ENCODE peak calls at places on chromosomes 13 and 19, in five cellular contexts. One of them, this sample, is unnamed.

GRCh38 chr19:43425567-43426392 is 11.1 kb downstream of the TEX101 start:
- DNase-seq in CD14-positive monocyte: no peak
- DNase-seq in GM13976: no peak
- DNase-seq in colonic mucosa: peak; percentile 93
- DNase-seq in AG09319: no peak
- DNase-seq in this sample: no peak

GRCh38 chr13:60612593-60612992 is 215.6 kb downstream of the TDRD3 start:
- DNase-seq in GM13976: no peak
- DNase-seq in colonic mucosa: no peak
- DNase-seq in AG09319: no peak
- DNase-seq in CD14-positive monocyte: no peak
- DNase-seq in this sample: no peak

GRCh38 chr13:80224468-80224867 is 116.5 kb downstream of the SPRY2 start:
- DNase-seq in CD14-positive monocyte: no peak
- DNase-seq in AG09319: no peak
- DNase-seq in GM13976: no peak
- DNase-seq in colonic mucosa: no peak
- DNase-seq in this sample: no peak

GRCh38 chr19:38544569-38545315 is 73.0 kb downstream of the MAP4K1 start:
- DNase-seq in colonic mucosa: no peak
- DNase-seq in GM13976: no peak
- DNase-seq in AG09319: peak; percentile 22
- DNase-seq in CD14-positive monocyte: no peak
- DNase-seq in this sample: no peak

GRCh38 chr13:114285166-114285808 is 3.9 kb downstream of the UPF3A start:
- DNase-seq in AG09319: no peak
- DNase-seq in CD14-positive monocyte: no peak
- DNase-seq in colonic mucosa: no peak
- DNase-seq in GM13976: no peak
- DNase-seq in this sample: no peak

GRCh38 chr13:60331249-60332012 is 65.6 kb upstream of the TDRD3 start:
- DNase-seq in AG09319: no peak
- DNase-seq in colonic mucosa: no peak
- DNase-seq in GM13976: no peak
- DNase-seq in CD14-positive monocyte: no peak
- DNase-seq in this sample: no peak

GRCh38 chr19:14411161-14411560 is 8.0 kb downstream of the DDX39A start:
- DNase-seq in colonic mucosa: no peak
- DNase-seq in CD14-positive monocyte: no peak
- DNase-seq in AG09319: no peak
- DNase-seq in GM13976: no peak
- DNase-seq in this sample: no peak

GRCh38 chr19:55447421-55448174 is 4.5 kb upstream of the SHISA7 start:
- DNase-seq in GM13976: no peak
- DNase-seq in AG09319: no peak
- DNase-seq in colonic mucosa: no peak
- DNase-seq in CD14-positive monocyte: no peak
- DNase-seq in this sample: no peak

GRCh38 chr13:23433171-23434153 is at the start of gene SACS:
- DNase-seq in CD14-positive monocyte: no peak
- DNase-seq in colonic mucosa: no peak
- DNase-seq in GM13976: peak; percentile 21
- DNase-seq in AG09319: no peak
- DNase-seq in this sample: no peak

GRCh38 chr19:18494267-18494607 is 27.6 kb downstream of the ELL start:
- DNase-seq in AG09319: no peak
- DNase-seq in CD14-positive monocyte: no peak
- DNase-seq in GM13976: no peak
- DNase-seq in colonic mucosa: no peak
- DNase-seq in this sample: no peak

GRCh38 chr13:35690546-35690945 is 214.1 kb upstream of the MAB21L1 start:
- DNase-seq in CD14-positive monocyte: no peak
- DNase-seq in AG09319: no peak
- DNase-seq in GM13976: no peak
- DNase-seq in colonic mucosa: no peak
- DNase-seq in this sample: no peak

GRCh38 chr13:50450279-50450678 is 393.2 kb downstream of the DLEU7 start:
- DNase-seq in colonic mucosa: no peak
- DNase-seq in AG09319: no peak
- DNase-seq in CD14-positive monocyte: no peak
- DNase-seq in GM13976: no peak
- DNase-seq in this sample: no peak

GRCh38 chr13:32165791-32166190 is 134.2 kb downstream of the FRY start:
- DNase-seq in AG09319: no peak
- DNase-seq in GM13976: no peak
- DNase-seq in colonic mucosa: no peak
- DNase-seq in CD14-positive monocyte: no peak
- DNase-seq in this sample: no peak

GRCh38 chr19:58353717-58354477 is 605 bp upstream of the A1BG start:
- DNase-seq in CD14-positive monocyte: no peak
- DNase-seq in AG09319: no peak
- DNase-seq in colonic mucosa: no peak
- DNase-seq in GM13976: no peak
- DNase-seq in this sample: no peak

GRCh38 chr13:62525652-62526051 is 1110.0 kb upstream of the PCDH20 start:
- DNase-seq in CD14-positive monocyte: no peak
- DNase-seq in colonic mucosa: no peak
- DNase-seq in GM13976: no peak
- DNase-seq in AG09319: no peak
- DNase-seq in this sample: no peak

GRCh38 chr13:25679154-25679553 is 307.4 kb downstream of the ATP8A2 start:
- DNase-seq in GM13976: no peak
- DNase-seq in colonic mucosa: no peak
- DNase-seq in AG09319: no peak
- DNase-seq in CD14-positive monocyte: no peak
- DNase-seq in this sample: no peak

GRCh38 chr19:36488118-36488815 is 1.1 kb downstream of the ZNF566 start:
- DNase-seq in colonic mucosa: no peak
- DNase-seq in GM13976: no peak
- DNase-seq in AG09319: no peak
- DNase-seq in CD14-positive monocyte: no peak
- DNase-seq in this sample: peak; percentile 5

GRCh38 chr13:108084840-108085239 is 130.5 kb downstream of the LIG4 start:
- DNase-seq in AG09319: no peak
- DNase-seq in colonic mucosa: no peak
- DNase-seq in CD14-positive monocyte: no peak
- DNase-seq in GM13976: no peak
- DNase-seq in this sample: no peak

GRCh38 chr19:28235606-28236125 is 977.3 kb downstream of the UQCRFS1 start:
- DNase-seq in AG09319: no peak
- DNase-seq in GM13976: no peak
- DNase-seq in colonic mucosa: no peak
- DNase-seq in CD14-positive monocyte: no peak
- DNase-seq in this sample: no peak

GRCh38 chr19:29834991-29835390 is 23.2 kb downstream of the CCNE1 start:
- DNase-seq in GM13976: no peak
- DNase-seq in colonic mucosa: peak; percentile 60
- DNase-seq in AG09319: no peak
- DNase-seq in CD14-positive monocyte: no peak
- DNase-seq in this sample: no peak

GRCh38 chr19:29840066-29840950 is 28.5 kb downstream of the CCNE1 start:
- DNase-seq in colonic mucosa: no peak
- DNase-seq in AG09319: no peak
- DNase-seq in GM13976: no peak
- DNase-seq in CD14-positive monocyte: peak; percentile 27
- DNase-seq in this sample: no peak

GRCh38 chr19:29835447-29835846 is 23.7 kb downstream of the CCNE1 start:
- DNase-seq in CD14-positive monocyte: no peak
- DNase-seq in colonic mucosa: no peak
- DNase-seq in GM13976: no peak
- DNase-seq in AG09319: no peak
- DNase-seq in this sample: no peak

GRCh38 chr19:29836409-29836825 is 24.6 kb downstream of the CCNE1 start:
- DNase-seq in CD14-positive monocyte: peak; percentile 16
- DNase-seq in colonic mucosa: no peak
- DNase-seq in GM13976: peak; percentile 70
- DNase-seq in AG09319: no peak
- DNase-seq in this sample: peak; percentile 93

GRCh38 chr19:29837448-29837961 is 25.7 kb downstream of the CCNE1 start:
- DNase-seq in CD14-positive monocyte: no peak
- DNase-seq in colonic mucosa: no peak
- DNase-seq in GM13976: peak; percentile 82
- DNase-seq in AG09319: no peak
- DNase-seq in this sample: peak; percentile 92
- TF ChIP-seq CTCF in CD14-positive monocyte: no peak
- TF ChIP-seq CTCF in colonic mucosa: no peak
- TF ChIP-seq CTCF in GM13976: no peak
- TF ChIP-seq CTCF in AG09319: no peak
- TF ChIP-seq CTCF in this sample: no peak

DNA sequence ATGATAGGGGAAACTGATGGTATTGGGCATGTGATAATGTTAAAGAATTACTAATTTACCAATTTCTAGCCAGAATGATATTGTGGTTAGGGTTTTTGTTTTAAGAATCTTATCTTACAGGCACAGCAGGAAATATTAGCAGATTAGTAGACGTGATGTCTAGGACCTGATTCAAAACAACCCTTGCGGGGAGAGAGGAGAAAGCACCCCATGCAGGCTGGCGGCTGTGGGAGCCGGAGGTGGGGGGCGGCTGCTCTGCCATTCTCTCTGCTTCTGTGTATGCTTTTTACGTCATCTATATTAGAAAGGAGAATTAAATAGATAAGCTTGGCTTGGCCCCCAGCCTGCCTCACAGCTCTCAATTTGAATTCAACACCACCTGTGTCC is 41.5 kb downstream of the MLLT1 start:
- DNase-seq in AG09319: no peak
- DNase-seq in colonic mucosa: no peak
- DNase-seq in GM13976: no peak
- DNase-seq in CD14-positive monocyte: no peak
- DNase-seq in this sample: no peak
- TF ChIP-seq CTCF in AG09319: no peak
- TF ChIP-seq CTCF in colonic mucosa: no peak
- TF ChIP-seq CTCF in GM13976: no peak
- TF ChIP-seq CTCF in CD14-positive monocyte: no peak
- TF ChIP-seq CTCF in this sample: no peak

GRCh38 chr13:19890030-19890429 is 26.6 kb upstream of the ZMYM5 start:
- DNase-seq in AG09319: no peak
- DNase-seq in colonic mucosa: no peak
- DNase-seq in CD14-positive monocyte: no peak
- DNase-seq in GM13976: no peak
- DNase-seq in this sample: no peak

GRCh38 chr13:19888799-19889198 is 25.4 kb upstream of the ZMYM5 start:
- DNase-seq in colonic mucosa: no peak
- DNase-seq in CD14-positive monocyte: no peak
- DNase-seq in AG09319: no peak
- DNase-seq in GM13976: no peak
- DNase-seq in this sample: no peak
- TF ChIP-seq CTCF in colonic mucosa: no peak
- TF ChIP-seq CTCF in CD14-positive monocyte: peak; percentile 20
- TF ChIP-seq CTCF in AG09319: peak; percentile 23
- TF ChIP-seq CTCF in GM13976: peak; percentile 14
- TF ChIP-seq CTCF in this sample: peak; percentile 3

DNA sequence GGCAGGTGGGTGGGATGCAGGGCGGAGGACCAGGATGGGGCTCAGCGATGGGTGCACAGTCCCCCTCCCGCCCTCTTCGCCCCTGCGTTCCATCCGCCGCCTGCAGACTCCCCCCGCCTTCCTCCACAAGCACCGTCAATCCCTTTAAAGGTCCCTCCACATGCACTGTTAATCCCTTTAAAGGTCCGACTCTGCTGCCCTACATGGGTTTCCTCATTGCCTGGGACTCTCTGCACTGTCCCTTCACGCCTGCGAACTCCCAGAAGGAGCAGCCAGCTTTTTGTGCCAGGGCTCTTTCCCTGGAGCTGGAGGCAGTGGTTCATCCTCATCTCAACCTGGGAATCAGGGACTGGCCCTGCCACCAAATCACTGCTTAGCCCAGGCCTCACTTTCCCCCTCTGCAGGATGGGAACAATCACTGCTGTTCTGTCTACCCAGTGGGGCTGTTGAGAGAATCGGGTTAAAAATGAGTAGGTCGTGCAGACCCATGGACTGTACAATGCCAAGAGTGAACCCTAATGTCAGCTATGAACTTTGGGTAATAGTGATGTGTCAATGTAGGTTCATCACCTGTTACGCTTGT is 20.4 kb downstream of the ZNF574 start:
- DNase-seq in GM13976: no peak
- DNase-seq in colonic mucosa: no peak
- DNase-seq in AG09319: no peak
- DNase-seq in CD14-positive monocyte: no peak
- DNase-seq in this sample: no peak
- TF ChIP-seq CTCF in GM13976: no peak
- TF ChIP-seq CTCF in colonic mucosa: no peak
- TF ChIP-seq CTCF in AG09319: no peak
- TF ChIP-seq CTCF in CD14-positive monocyte: no peak
- TF ChIP-seq CTCF in this sample: no peak

DNA sequence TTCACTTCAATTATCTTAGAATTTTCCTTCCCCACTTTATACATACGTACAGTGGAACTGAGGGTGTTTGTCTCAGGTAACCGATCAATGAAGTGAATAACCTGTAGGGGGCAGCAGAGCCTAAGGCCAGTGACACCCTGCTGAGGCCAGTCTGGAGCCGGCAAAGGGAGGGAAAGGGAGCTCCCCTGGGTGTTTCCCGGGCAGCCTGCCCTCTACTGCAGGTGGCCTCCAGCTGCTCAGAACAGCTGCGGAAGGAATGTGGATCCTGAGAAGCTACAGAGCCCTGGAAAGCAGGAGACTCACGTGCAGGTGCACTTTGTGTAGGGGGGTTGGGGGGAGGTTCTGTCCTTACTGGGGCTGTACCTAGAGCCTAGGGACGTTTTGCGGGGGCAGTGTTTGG is 832 bp upstream of the ZNF491 start:
- DNase-seq in GM13976: peak; percentile 85
- DNase-seq in colonic mucosa: peak; percentile 96
- DNase-seq in CD14-positive monocyte: peak; percentile 71
- DNase-seq in AG09319: peak; percentile 76
- DNase-seq in this sample: peak; percentile 88
- TF ChIP-seq CTCF in GM13976: peak; percentile 74
- TF ChIP-seq CTCF in colonic mucosa: peak; percentile 75
- TF ChIP-seq CTCF in CD14-positive monocyte: peak; percentile 78
- TF ChIP-seq CTCF in AG09319: peak; percentile 82
- TF ChIP-seq CTCF in this sample: peak; percentile 77

GRCh38 chr19:47740866-47741519 is 4.4 kb upstream of the NOP53 start:
- DNase-seq in GM13976: no peak
- DNase-seq in colonic mucosa: no peak
- DNase-seq in CD14-positive monocyte: no peak
- DNase-seq in AG09319: no peak
- DNase-seq in this sample: no peak

GRCh38 chr19:47749326-47749725 is 4.0 kb downstream of the NOP53 start:
- DNase-seq in AG09319: no peak
- DNase-seq in colonic mucosa: no peak
- DNase-seq in CD14-positive monocyte: no peak
- DNase-seq in GM13976: peak; percentile 81
- DNase-seq in this sample: peak; percentile 70

GRCh38 chr19:47742636-47743035 is 2.7 kb upstream of the NOP53 start:
- DNase-seq in GM13976: no peak
- DNase-seq in CD14-positive monocyte: no peak
- DNase-seq in colonic mucosa: no peak
- DNase-seq in AG09319: no peak
- DNase-seq in this sample: no peak

GRCh38 chr19:47741544-47742125 is 3.7 kb upstream of the NOP53 start:
- DNase-seq in AG09319: no peak
- DNase-seq in GM13976: no peak
- DNase-seq in CD14-positive monocyte: no peak
- DNase-seq in colonic mucosa: no peak
- DNase-seq in this sample: no peak

GRCh38 chr19:47745010-47745901 is at the start of gene NOP53:
- DNase-seq in CD14-positive monocyte: peak; percentile 97
- DNase-seq in GM13976: peak; percentile 97
- DNase-seq in AG09319: peak; percentile 94
- DNase-seq in colonic mucosa: peak; percentile 98
- DNase-seq in this sample: peak; percentile 99
- TF ChIP-seq CTCF in CD14-positive monocyte: no peak
- TF ChIP-seq CTCF in GM13976: no peak
- TF ChIP-seq CTCF in AG09319: no peak
- TF ChIP-seq CTCF in colonic mucosa: no peak
- TF ChIP-seq CTCF in this sample: no peak

This sample was measured in GM12865.